ENCODE peak calls at places on chromosomes 4 and X, in six cellular contexts. U is left ventricle myocardium inferior; X is NB4; T is CD8-positive, alpha-beta T cell; O is GM23248; B is RWPE2. Z is an unnamed sample.

GRCh38 chr4:147773261-147774184 is 41.6 kb downstream of the ARHGAP10 start:
- DNase-seq in U (no peak), B (no peak), O (peak; percentile 55), X (no peak), T (no peak), Z (no peak)

GRCh38 chr4:57078685-57079521 is 31.3 kb downstream of the IGFBP7 start:
- DNase-seq in X (no peak), U (no peak), O (no peak), B (peak; percentile 89), T (no peak), Z (no peak)

GRCh38 chr4:1330761-1331590 is 16.0 kb upstream of the UVSSA start:
- DNase-seq in O (no peak), U (no peak), X (no peak), B (no peak), T (peak; percentile 75), Z (no peak)

GRCh38 chrX:46447384-46447783 is 97.8 kb downstream of the ZNF674 start:
- DNase-seq in T (no peak), O (peak; percentile 67), U (no peak), X (no peak), B (no peak), Z (no peak)

GRCh38 chr4:1249148-1249730 is 309 bp upstream of the CTBP1 start:
- DNase-seq in U (peak; percentile 89), T (peak; percentile 85), B (peak; percentile 76), X (peak; percentile 94), O (peak; percentile 97), Z (peak; percentile 80)

GRCh38 chr4:187504974-187505797 is 490.4 kb upstream of the ZFP42 start:
- DNase-seq in U (no peak), B (no peak), O (no peak), X (no peak), T (no peak), Z (no peak)

GRCh38 chrX:23799469-23800065 is 16.6 kb downstream of the SAT1 start:
- DNase-seq in U (no peak), T (no peak), O (peak; percentile 26), X (no peak), B (no peak), Z (no peak)

GRCh38 chr4:101346312-101346561 is 1.1 kb downstream of the PPP3CA start:
- DNase-seq in B (no peak), U (no peak), O (no peak), X (peak; percentile 93), T (peak; percentile 51), Z (no peak)

GRCh38 chr4:972651-973424 is 531 bp downstream of the DGKQ start:
- DNase-seq in T (peak; percentile 67), O (peak; percentile 64), U (peak; percentile 40), B (no peak), X (peak; percentile 52), Z (no peak)

GRCh38 chr4:140250989-140251552 is 97.1 kb upstream of the MAML3 start:
- DNase-seq in T (no peak), U (no peak), B (no peak), X (peak; percentile 73), O (peak; percentile 37), Z (no peak)

GRCh38 chrX:48574270-48575266 is at the start of gene RBM3:
- DNase-seq in T (peak; percentile 89), O (peak; percentile 93), X (peak; percentile 94), B (peak; percentile 89), U (peak; percentile 93), Z (peak; percentile 96)

GRCh38 chr4:155891058-155891457 is 12.4 kb upstream of the TDO2 start:
- DNase-seq in B (no peak), X (no peak), T (no peak), U (no peak), O (peak; percentile 10), Z (no peak)

GRCh38 chr4:174631901-174632758 is 109.8 kb upstream of the HPGD start:
- DNase-seq in X (peak; percentile 39), O (peak; percentile 69), B (no peak), T (no peak), U (no peak), Z (no peak)

GRCh38 chr4:184170996-184171395 is 46.7 kb downstream of the ENPP6 start:
- DNase-seq in B (no peak), T (no peak), X (no peak), U (no peak), O (peak; percentile 30), Z (no peak)

GRCh38 chr4:25580633-25581467 is 74.8 kb upstream of the SLC34A2 start:
- DNase-seq in X (no peak), B (no peak), O (peak; percentile 2), T (no peak), U (no peak), Z (no peak)

GRCh38 chrX:103797691-103798090 is 21.1 kb downstream of the PLP1 start:
- DNase-seq in O (peak; percentile 9), U (no peak), X (no peak), B (no peak), T (no peak), Z (no peak)

GRCh38 chr4:74669702-74670101 is 124.6 kb downstream of the BTC start:
- DNase-seq in T (no peak), U (no peak), B (no peak), X (no peak), O (no peak), Z (no peak)

GRCh38 chr4:53908661-53909078 is 155.7 kb downstream of the CHIC2 start:
- DNase-seq in T (no peak), U (no peak), B (no peak), O (peak; percentile 89), X (peak; percentile 93), Z (peak; percentile 40)

GRCh38 chr4:139988863-139989765 is 164.9 kb downstream of the MAML3 start:
- DNase-seq in B (peak; percentile 85), U (no peak), T (no peak), O (peak; percentile 96), X (peak; percentile 60), Z (no peak)

GRCh38 chr4:56828784-56829535 is 7.5 kb upstream of the SPINK2 start:
- DNase-seq in T (no peak), B (no peak), X (no peak), O (peak; percentile 4), U (no peak), Z (no peak)

GRCh38 chr4:123116412-123116811 is 194.0 kb upstream of the NUDT6 start:
- DNase-seq in B (no peak), U (no peak), O (peak; percentile 6), X (no peak), T (no peak), Z (no peak)

GRCh38 chr4:100257567-100257966 is 67.3 kb upstream of the DDIT4L start:
- DNase-seq in U (no peak), T (no peak), O (no peak), X (peak; percentile 83), B (no peak), Z (no peak)

GRCh38 chr4:58658701-58659100 is 1548.5 kb upstream of the IGFBP7 start:
- DNase-seq in X (no peak), O (no peak), B (no peak), T (no peak), U (no peak), Z (no peak)

DNA sequence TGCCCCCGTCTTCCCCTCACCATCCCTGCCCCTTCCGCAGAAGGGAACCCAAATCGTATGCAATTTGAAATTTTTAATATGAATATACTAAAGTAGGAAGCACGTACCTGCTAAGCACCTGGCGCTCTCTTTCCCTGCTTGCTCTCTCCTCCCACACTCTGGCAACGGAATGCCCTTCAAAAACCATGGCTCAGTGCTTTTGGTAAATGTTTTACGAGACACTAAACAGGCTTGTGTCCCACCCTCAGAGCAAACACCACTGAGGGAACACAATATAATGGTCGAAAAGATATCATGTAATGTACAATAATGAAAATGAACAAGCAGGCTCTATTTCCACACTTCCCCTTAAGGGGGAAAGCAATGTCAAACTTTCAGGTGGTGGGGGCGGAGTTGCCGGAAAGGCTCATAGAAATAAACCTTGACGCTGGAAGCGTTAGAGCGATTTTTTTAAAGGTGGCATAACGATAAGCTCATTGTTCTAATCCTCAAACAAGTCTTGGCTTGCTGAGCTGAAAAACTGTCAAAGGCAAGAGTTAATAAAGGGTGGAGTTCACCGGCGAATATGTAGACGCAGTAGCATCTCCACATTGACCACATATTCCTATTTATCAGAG is 115.1 kb downstream of the RBM47 start:
- DNase-seq in B (no peak), X (no peak), T (no peak), O (no peak), U (no peak), Z (no peak)
- H3K4me3 ChIP-seq in B (no peak overlapping the region), X (no peak overlapping the region), T (no peak overlapping the region), O (no peak overlapping the region), U (no peak overlapping the region), Z (no peak overlapping the region)

DNA sequence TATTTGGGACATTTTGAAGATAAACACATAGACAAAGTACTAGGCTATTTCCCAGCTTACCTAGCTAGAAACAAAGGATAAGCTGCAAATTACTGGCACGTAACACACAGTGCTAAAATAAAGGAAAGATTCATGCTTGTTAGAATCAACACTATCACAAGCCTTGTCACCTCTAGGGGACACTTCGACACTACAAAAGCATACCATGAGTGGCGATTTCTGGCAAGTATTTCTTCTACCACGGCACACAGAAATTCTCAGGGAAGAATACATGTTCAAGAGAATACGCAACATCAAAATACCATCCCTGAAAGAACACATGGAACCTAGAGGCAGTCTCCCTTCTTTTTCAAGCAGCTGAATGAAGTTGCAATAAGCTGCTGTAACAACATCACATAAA is 5.1 kb downstream of the MECP2 start:
- DNase-seq in T (no peak), B (no peak), X (peak; percentile 7), O (no peak), U (no peak), Z (no peak)
- H3K4me3 ChIP-seq in T (peak overlapping the region; percentile 18), B (no peak overlapping the region), X (no peak overlapping the region), O (peak overlapping the region; percentile 45), U (no peak overlapping the region), Z (no peak overlapping the region)

DNA sequence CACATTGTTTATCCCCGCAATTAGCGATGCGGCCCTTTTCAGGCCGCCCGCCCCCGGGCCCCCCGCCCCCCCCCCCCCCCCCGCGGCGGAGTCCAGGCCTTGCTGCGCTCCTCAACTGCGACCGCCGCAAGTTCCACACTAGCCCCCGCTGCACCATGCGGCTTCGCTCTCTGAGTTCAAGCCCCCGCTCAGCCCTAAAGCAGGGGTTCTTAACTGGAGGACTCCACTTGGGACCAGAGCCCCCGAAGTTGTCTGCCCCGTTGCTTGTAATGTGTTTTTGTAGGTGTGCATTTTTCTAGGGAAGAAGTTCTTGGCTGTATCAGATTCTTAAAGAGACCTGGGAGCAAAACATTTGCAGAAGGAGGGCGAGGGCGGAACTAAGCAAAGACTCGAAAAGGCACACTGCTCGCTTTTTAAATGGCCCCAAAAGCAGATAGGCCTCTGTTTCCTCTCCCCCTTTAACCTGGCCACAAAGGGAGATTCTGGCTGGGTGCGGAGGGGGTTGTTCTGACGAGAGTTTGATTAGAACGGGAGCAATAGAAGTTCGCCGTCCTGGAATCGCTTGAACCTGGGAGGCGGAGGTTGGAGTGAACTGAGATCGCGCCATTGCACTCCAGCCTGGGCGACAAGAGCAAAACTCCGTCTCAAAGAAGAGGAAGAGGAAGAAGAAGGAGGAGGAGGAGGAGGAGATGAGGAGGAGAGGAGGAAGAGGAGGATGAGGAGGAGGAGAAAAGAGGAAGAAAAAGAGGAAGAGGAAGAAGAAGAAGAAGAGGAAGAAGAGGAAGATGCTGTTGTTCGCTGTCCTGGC is 2.3 kb upstream of the MSX1 start:
- DNase-seq in X (no peak), U (no peak), B (peak; percentile 28), T (no peak), O (no peak), Z (no peak)
- H3K4me3 ChIP-seq in X (no peak overlapping the region), U (peak overlapping the region; percentile 58), B (no peak overlapping the region), T (no peak overlapping the region), O (no peak overlapping the region), Z (peak overlapping the region; percentile 47)

GRCh38 chrX:8726031-8726652 is 5.8 kb downstream of the ANOS1 start:
- DNase-seq in X (no peak), T (no peak), O (peak; percentile 18), U (no peak), B (no peak), Z (no peak)

GRCh38 chrX:8728932-8729331 is 3.0 kb downstream of the ANOS1 start:
- DNase-seq in U (no peak), T (no peak), B (no peak), O (no peak), X (no peak), Z (no peak)

GRCh38 chrX:8731579-8732395 is at the start of gene ANOS1:
- DNase-seq in U (peak; percentile 71), T (no peak), X (no peak), B (no peak), O (peak; percentile 16), Z (no peak)

GRCh38 chrX:8730812-8731578 is 942 bp downstream of the ANOS1 start:
- DNase-seq in T (no peak), U (no peak), B (no peak), X (no peak), O (no peak), Z (no peak)
- H3K4me3 ChIP-seq in T (no peak overlapping the region), U (peak overlapping the region; percentile 73), B (peak overlapping the region; percentile 60), X (no peak overlapping the region), O (peak overlapping the region; percentile 43), Z (peak overlapping the region; percentile 47)